ENCODE peak calls at places on chromosomes 2 and 18, in seven cellular contexts. K is NCI-H460, N is prostate gland, W is cardiac fibroblast, V is esophagus muscularis mucosa, J is NCI-H1092 treated with DMSO at 0.1 percent for 48 hours, H is posterior vena cava. D is an unnamed sample.

GRCh38 chr2:60070166-60070565 is 483.3 kb downstream of the BCL11A start:
- DNase-seq in K (no peak), N (peak), W (no peak), V (no peak), J (no peak), H (no peak), D (no peak)

GRCh38 chr2:167718560-167718959 is 528.8 kb downstream of the STK39 start:
- DNase-seq in K (no peak), N (no peak), W (no peak), V (no peak), J (no peak), H (no peak), D (no peak)

GRCh38 chr2:237534380-237534779 is 32.0 kb upstream of the PRLH start:
- DNase-seq in K (no peak), N (no peak), W (no peak), V (no peak), J (no peak), H (no peak), D (no peak)

GRCh38 chr2:121944072-121944829 is 188.8 kb downstream of the TSN start:
- DNase-seq in K (peak), N (no peak), W (peak), V (no peak), J (no peak), H (no peak), D (peak)

GRCh38 chr2:232014681-232015080 is 53.2 kb downstream of the DIS3L2 start:
- DNase-seq in K (no peak), N (no peak), W (no peak), V (no peak), J (no peak), H (no peak), D (no peak)

GRCh38 chr2:27992787-27993747 is 102.5 kb downstream of the BABAM2 start:
- DNase-seq in K (no peak), N (no peak), W (peak), V (no peak), J (no peak), H (no peak), D (peak)

GRCh38 chr18:572499-573289 is 7.5 kb upstream of the CETN1 start:
- DNase-seq in K (no peak), N (no peak), W (no peak), V (peak), J (no peak), H (no peak), D (no peak)

GRCh38 chr18:395481-396250 is 104.8 kb downstream of the COLEC12 start:
- DNase-seq in K (no peak), N (peak), W (peak), V (no peak), J (peak), H (no peak), D (peak)

GRCh38 chr2:74146929-74147728 is 583 bp downstream of the BOLA3 start:
- DNase-seq in K (no peak), N (no peak), W (peak), V (no peak), J (no peak), H (no peak), D (no peak)

GRCh38 chr2:15178946-15179345 is 382.2 kb downstream of the NBAS start:
- DNase-seq in K (no peak), N (no peak), W (no peak), V (no peak), J (no peak), H (no peak), D (no peak)

GRCh38 chr2:28068098-28068497 is 177.6 kb downstream of the BABAM2 start:
- DNase-seq in K (peak), N (no peak), W (no peak), V (no peak), J (no peak), H (no peak), D (no peak)

GRCh38 chr2:191217580-191217979 is 27.6 kb upstream of the MYO1B start:
- DNase-seq in K (peak), N (no peak), W (peak), V (no peak), J (no peak), H (no peak), D (peak)

GRCh38 chr18:45935591-45936335 is 31.4 kb downstream of the EPG5 start:
- DNase-seq in K (no peak), N (no peak), W (no peak), V (peak), J (no peak), H (no peak), D (no peak)

GRCh38 chr2:238066218-238066617 is 5.4 kb downstream of the SCLY start:
- DNase-seq in K (no peak), N (no peak), W (no peak), V (no peak), J (no peak), H (no peak), D (no peak)

GRCh38 chr2:4895376-4895775 is 796.8 kb upstream of the SOX11 start:
- DNase-seq in K (no peak), N (no peak), W (no peak), V (no peak), J (no peak), H (no peak), D (peak)

GRCh38 chr2:2530334-2530733 is 199.3 kb upstream of the MYT1L start:
- DNase-seq in K (no peak), N (no peak), W (no peak), V (no peak), J (no peak), H (no peak), D (no peak)

GRCh38 chr2:110748489-110748867 is 16.1 kb downstream of the ACOXL start:
- DNase-seq in K (no peak), N (no peak), W (no peak), V (peak), J (peak), H (no peak), D (peak)

GRCh38 chr18:62716679-62717058 is 1.3 kb downstream of the PHLPP1 start:
- DNase-seq in K (no peak), N (peak), W (peak), V (no peak), J (peak), H (peak), D (no peak)

GRCh38 chr2:42881732-42882131 is 89.3 kb upstream of the HAAO start:
- DNase-seq in K (no peak), N (no peak), W (no peak), V (no peak), J (no peak), H (no peak), D (no peak)

GRCh38 chr2:127051116-127051779 is 55.7 kb downstream of the BIN1 start:
- DNase-seq in K (no peak), N (no peak), W (no peak), V (no peak), J (no peak), H (peak), D (no peak)

GRCh38 chr18:12307251-12307736 is 747 bp upstream of the TUBB6 start:
- DNase-seq in K (no peak), N (no peak), W (peak), V (no peak), J (no peak), H (peak), D (no peak)

GRCh38 chr2:219769044-219770030 is 141.9 kb downstream of the SLC4A3 start:
- DNase-seq in K (no peak), N (no peak), W (peak), V (no peak), J (no peak), H (peak), D (no peak)

GRCh38 chr2:187500585-187501359 is 52.7 kb upstream of the CALCRL start:
- DNase-seq in K (peak), N (no peak), W (peak), V (no peak), J (no peak), H (no peak), D (peak)

GRCh38 chr2:121151311-121152109 is 133.5 kb downstream of the TFCP2L1 start:
- DNase-seq in K (no peak), N (peak), W (no peak), V (no peak), J (no peak), H (no peak), D (no peak)

GRCh38 chr2:8380026-8380425 is 301.8 kb upstream of the ID2 start:
- DNase-seq in K (no peak), N (no peak), W (no peak), V (no peak), J (no peak), H (no peak), D (no peak)

GRCh38 chr2:128379021-128380005 is 60.6 kb upstream of the HS6ST1 start:
- DNase-seq in K (no peak), N (peak), W (peak), V (no peak), J (no peak), H (peak), D (peak)

GRCh38 chr18:55743133-55743532 is 155.1 kb upstream of the TCF4 start:
- DNase-seq in K (no peak), N (no peak), W (no peak), V (no peak), J (no peak), H (no peak), D (no peak)

GRCh38 chr2:109630441-109631425 is 16.6 kb downstream of the SOWAHC start:
- DNase-seq in K (no peak), N (no peak), W (no peak), V (no peak), J (no peak), H (no peak), D (no peak)

GRCh38 chr2:19119326-19120001 is 239.0 kb downstream of the OSR1 start:
- DNase-seq in K (no peak), N (no peak), W (no peak), V (no peak), J (no peak), H (no peak), D (no peak)

GRCh38 chr2:204691911-204692510 is 146.7 kb downstream of the PARD3B start:
- DNase-seq in K (peak), N (peak), W (peak), V (no peak), J (peak), H (no peak), D (peak)

GRCh38 chr2:202102425-202103005 is 29.5 kb downstream of the KIAA2012 start:
- DNase-seq in K (no peak), N (no peak), W (no peak), V (no peak), J (no peak), H (no peak), D (no peak)

D was measured in H4.